ENCODE peak calls at places on chromosomes 11 and 22, in six cellular contexts. One of them, this sample, is unnamed.
A peak's percentile ranks its signal among the peaks of the same experiment; 100 is the strongest.

GRCh38 chr11:116835042-116835772 is 2.2 kb downstream of the APOA1 start:
- DNase-seq in SK-MEL-5: no peak
- DNase-seq in adipocyte: no peak
- DNase-seq in NCI-H345: no peak
- DNase-seq in NB4: peak; percentile 92
- DNase-seq in iPS-NIHi11: peak; percentile 37
- DNase-seq in this sample: no peak

GRCh38 chr11:58059011-58059358 is 28.2 kb downstream of the OR6Q1 start:
- DNase-seq in NB4: no peak
- DNase-seq in SK-MEL-5: no peak
- DNase-seq in iPS-NIHi11: peak; percentile 51
- DNase-seq in adipocyte: peak; percentile 10
- DNase-seq in NCI-H345: no peak
- DNase-seq in this sample: no peak

GRCh38 chr22:19809741-19810140 is 44.9 kb downstream of the GNB1L start:
- DNase-seq in NCI-H345: no peak
- DNase-seq in NB4: no peak
- DNase-seq in iPS-NIHi11: no peak
- DNase-seq in adipocyte: no peak
- DNase-seq in SK-MEL-5: no peak
- DNase-seq in this sample: no peak

GRCh38 chr11:26572770-26573402 is 823 bp upstream of the MUC15 start:
- DNase-seq in NCI-H345: no peak
- DNase-seq in iPS-NIHi11: no peak
- DNase-seq in SK-MEL-5: no peak
- DNase-seq in NB4: no peak
- DNase-seq in adipocyte: peak; percentile 7
- DNase-seq in this sample: no peak

GRCh38 chr11:10500757-10501684 is 40.0 kb downstream of the RNF141 start:
- DNase-seq in adipocyte: no peak
- DNase-seq in NCI-H345: no peak
- DNase-seq in SK-MEL-5: no peak
- DNase-seq in NB4: no peak
- DNase-seq in iPS-NIHi11: no peak
- DNase-seq in this sample: no peak

GRCh38 chr11:123258877-123259276 is 63.8 kb upstream of the CLMP start:
- DNase-seq in NCI-H345: no peak
- DNase-seq in NB4: no peak
- DNase-seq in adipocyte: no peak
- DNase-seq in SK-MEL-5: no peak
- DNase-seq in iPS-NIHi11: no peak
- DNase-seq in this sample: no peak

GRCh38 chr22:46914916-46915894 is 152.8 kb downstream of the TBC1D22A start:
- DNase-seq in NB4: no peak
- DNase-seq in iPS-NIHi11: no peak
- DNase-seq in SK-MEL-5: no peak
- DNase-seq in adipocyte: no peak
- DNase-seq in NCI-H345: peak; percentile 34
- DNase-seq in this sample: no peak

GRCh38 chr11:16806791-16807190 is 68.3 kb downstream of the C11orf58 start:
- DNase-seq in SK-MEL-5: no peak
- DNase-seq in iPS-NIHi11: no peak
- DNase-seq in adipocyte: no peak
- DNase-seq in NCI-H345: no peak
- DNase-seq in NB4: no peak
- DNase-seq in this sample: no peak

GRCh38 chr22:22431271-22432220 is 77.0 kb downstream of the ZNF280B start:
- DNase-seq in SK-MEL-5: peak; percentile 82
- DNase-seq in NCI-H345: peak; percentile 30
- DNase-seq in adipocyte: peak; percentile 65
- DNase-seq in iPS-NIHi11: peak; percentile 82
- DNase-seq in NB4: peak; percentile 61
- DNase-seq in this sample: peak; percentile 61

GRCh38 chr22:20172038-20172613 is 21.3 kb upstream of the CCDC188 start:
- DNase-seq in adipocyte: no peak
- DNase-seq in iPS-NIHi11: no peak
- DNase-seq in NB4: no peak
- DNase-seq in SK-MEL-5: no peak
- DNase-seq in NCI-H345: no peak
- DNase-seq in this sample: no peak

GRCh38 chr11:134339756-134340155 is 8.0 kb downstream of the GLB1L2 start:
- DNase-seq in iPS-NIHi11: no peak
- DNase-seq in NB4: no peak
- DNase-seq in SK-MEL-5: no peak
- DNase-seq in adipocyte: no peak
- DNase-seq in NCI-H345: no peak
- DNase-seq in this sample: no peak

GRCh38 chr11:123580557-123581275 is 73.7 kb downstream of the SCN3B start:
- DNase-seq in NCI-H345: peak; percentile 84
- DNase-seq in NB4: peak; percentile 40
- DNase-seq in adipocyte: peak; percentile 74
- DNase-seq in iPS-NIHi11: peak; percentile 92
- DNase-seq in SK-MEL-5: peak; percentile 64
- DNase-seq in this sample: peak; percentile 65

GRCh38 chr22:43014062-43014875 is 680 bp downstream of the PACSIN2 start:
- DNase-seq in NCI-H345: peak; percentile 17
- DNase-seq in adipocyte: peak; percentile 78
- DNase-seq in SK-MEL-5: peak; percentile 46
- DNase-seq in NB4: peak; percentile 67
- DNase-seq in iPS-NIHi11: peak; percentile 62
- DNase-seq in this sample: no peak

GRCh38 chr11:106986261-106986660 is 32.0 kb downstream of the GUCY1A2 start:
- DNase-seq in NCI-H345: no peak
- DNase-seq in adipocyte: peak; percentile 85
- DNase-seq in iPS-NIHi11: no peak
- DNase-seq in SK-MEL-5: no peak
- DNase-seq in NB4: no peak
- DNase-seq in this sample: no peak

GRCh38 chr11:94513091-94513490 is 830 bp downstream of the C11orf97 start:
- DNase-seq in SK-MEL-5: no peak
- DNase-seq in iPS-NIHi11: peak; percentile 14
- DNase-seq in NB4: peak; percentile 19
- DNase-seq in adipocyte: no peak
- DNase-seq in NCI-H345: peak; percentile 58
- DNase-seq in this sample: peak; percentile 53

GRCh38 chr11:13289081-13289480 is 11.5 kb downstream of the BMAL1 start:
- DNase-seq in iPS-NIHi11: peak; percentile 53
- DNase-seq in adipocyte: peak; percentile 40
- DNase-seq in NB4: no peak
- DNase-seq in SK-MEL-5: no peak
- DNase-seq in NCI-H345: no peak
- DNase-seq in this sample: no peak

GRCh38 chr11:118896472-118896913 is 12.8 kb downstream of the CXCR5 start:
- DNase-seq in NB4: peak; percentile 54
- DNase-seq in adipocyte: no peak
- DNase-seq in iPS-NIHi11: no peak
- DNase-seq in SK-MEL-5: no peak
- DNase-seq in NCI-H345: no peak
- DNase-seq in this sample: no peak

This sample was measured in NCI-H1092.